ENCODE peak calls at places on chromosomes 1 and 21, in nine cellular contexts. One of them, this sample, is unnamed.

GRCh38 chr1:94743866-94744265 is 76.3 kb upstream of the SLC44A3 start:
- DNase-seq in midbrain: peak; percentile 15
- DNase-seq in activated CD4-positive, alpha-beta T cell treated with anti-CD3 and anti-CD28 coated beads, Interleukin-2, amount 50 U/mL, for 1 hour: no peak
- DNase-seq in PC-9: no peak
- DNase-seq in B cell: no peak
- DNase-seq in GM19239: no peak
- DNase-seq in heart left ventricle: no peak
- DNase-seq in GM06990: no peak
- DNase-seq in CD4-positive, alpha-beta T cell: no peak
- DNase-seq in this sample: no peak

GRCh38 chr1:232628335-232629214 is 1.4 kb downstream of the SIPA1L2 start:
- DNase-seq in GM19239: no peak
- DNase-seq in midbrain: peak; percentile 73
- DNase-seq in CD4-positive, alpha-beta T cell: no peak
- DNase-seq in activated CD4-positive, alpha-beta T cell treated with anti-CD3 and anti-CD28 coated beads, Interleukin-2, amount 50 U/mL, for 1 hour: no peak
- DNase-seq in B cell: no peak
- DNase-seq in GM06990: no peak
- DNase-seq in heart left ventricle: no peak
- DNase-seq in PC-9: no peak
- DNase-seq in this sample: no peak

GRCh38 chr1:93629101-93630059 is 52.3 kb downstream of the BCAR3 start:
- DNase-seq in heart left ventricle: peak; percentile 49
- DNase-seq in CD4-positive, alpha-beta T cell: no peak
- DNase-seq in midbrain: peak; percentile 81
- DNase-seq in PC-9: peak; percentile 44
- DNase-seq in B cell: peak; percentile 61
- DNase-seq in GM06990: peak; percentile 41
- DNase-seq in GM19239: peak; percentile 48
- DNase-seq in activated CD4-positive, alpha-beta T cell treated with anti-CD3 and anti-CD28 coated beads, Interleukin-2, amount 50 U/mL, for 1 hour: peak; percentile 29
- DNase-seq in this sample: no peak

GRCh38 chr1:53860967-53861411 is 22.9 kb upstream of the NDC1 start:
- DNase-seq in GM19239: peak; percentile 50
- DNase-seq in B cell: peak; percentile 53
- DNase-seq in GM06990: no peak
- DNase-seq in CD4-positive, alpha-beta T cell: peak; percentile 43
- DNase-seq in activated CD4-positive, alpha-beta T cell treated with anti-CD3 and anti-CD28 coated beads, Interleukin-2, amount 50 U/mL, for 1 hour: peak; percentile 31
- DNase-seq in heart left ventricle: peak; percentile 27
- DNase-seq in midbrain: peak; percentile 23
- DNase-seq in PC-9: peak; percentile 47
- DNase-seq in this sample: no peak

GRCh38 chr1:18967066-18967690 is 10.7 kb upstream of the IFFO2 start:
- DNase-seq in GM06990: no peak
- DNase-seq in midbrain: no peak
- DNase-seq in PC-9: no peak
- DNase-seq in B cell: no peak
- DNase-seq in GM19239: no peak
- DNase-seq in activated CD4-positive, alpha-beta T cell treated with anti-CD3 and anti-CD28 coated beads, Interleukin-2, amount 50 U/mL, for 1 hour: no peak
- DNase-seq in CD4-positive, alpha-beta T cell: no peak
- DNase-seq in heart left ventricle: no peak
- DNase-seq in this sample: no peak

GRCh38 chr1:158810311-158810710 is 20.8 kb upstream of the MNDA start:
- DNase-seq in activated CD4-positive, alpha-beta T cell treated with anti-CD3 and anti-CD28 coated beads, Interleukin-2, amount 50 U/mL, for 1 hour: no peak
- DNase-seq in heart left ventricle: no peak
- DNase-seq in CD4-positive, alpha-beta T cell: no peak
- DNase-seq in B cell: no peak
- DNase-seq in midbrain: no peak
- DNase-seq in PC-9: no peak
- DNase-seq in GM06990: no peak
- DNase-seq in GM19239: no peak
- DNase-seq in this sample: no peak

GRCh38 chr1:199089393-199090122 is 450.7 kb downstream of the PTPRC start:
- DNase-seq in midbrain: no peak
- DNase-seq in PC-9: no peak
- DNase-seq in GM06990: peak; percentile 51
- DNase-seq in CD4-positive, alpha-beta T cell: no peak
- DNase-seq in activated CD4-positive, alpha-beta T cell treated with anti-CD3 and anti-CD28 coated beads, Interleukin-2, amount 50 U/mL, for 1 hour: no peak
- DNase-seq in B cell: peak; percentile 79
- DNase-seq in GM19239: peak; percentile 28
- DNase-seq in heart left ventricle: no peak
- DNase-seq in this sample: no peak

GRCh38 chr21:37909936-37910335 is 6.3 kb downstream of the KCNJ6 start:
- DNase-seq in activated CD4-positive, alpha-beta T cell treated with anti-CD3 and anti-CD28 coated beads, Interleukin-2, amount 50 U/mL, for 1 hour: no peak
- DNase-seq in midbrain: no peak
- DNase-seq in GM06990: no peak
- DNase-seq in heart left ventricle: no peak
- DNase-seq in B cell: no peak
- DNase-seq in PC-9: no peak
- DNase-seq in CD4-positive, alpha-beta T cell: no peak
- DNase-seq in GM19239: no peak
- DNase-seq in this sample: no peak

GRCh38 chr1:82284213-82284612 is 483.5 kb downstream of the ADGRL2 start:
- DNase-seq in B cell: no peak
- DNase-seq in heart left ventricle: no peak
- DNase-seq in GM06990: no peak
- DNase-seq in midbrain: no peak
- DNase-seq in CD4-positive, alpha-beta T cell: no peak
- DNase-seq in activated CD4-positive, alpha-beta T cell treated with anti-CD3 and anti-CD28 coated beads, Interleukin-2, amount 50 U/mL, for 1 hour: no peak
- DNase-seq in PC-9: no peak
- DNase-seq in GM19239: no peak
- DNase-seq in this sample: no peak

GRCh38 chr1:154863702-154864174 is 6.3 kb downstream of the KCNN3 start:
- DNase-seq in CD4-positive, alpha-beta T cell: no peak
- DNase-seq in activated CD4-positive, alpha-beta T cell treated with anti-CD3 and anti-CD28 coated beads, Interleukin-2, amount 50 U/mL, for 1 hour: peak; percentile 34
- DNase-seq in heart left ventricle: no peak
- DNase-seq in PC-9: peak; percentile 15
- DNase-seq in GM06990: peak; percentile 86
- DNase-seq in B cell: no peak
- DNase-seq in GM19239: no peak
- DNase-seq in midbrain: no peak
- DNase-seq in this sample: no peak

GRCh38 chr1:228098323-228098931 is 4.7 kb downstream of the C1orf35 start:
- DNase-seq in B cell: no peak
- DNase-seq in midbrain: no peak
- DNase-seq in GM19239: no peak
- DNase-seq in PC-9: no peak
- DNase-seq in CD4-positive, alpha-beta T cell: no peak
- DNase-seq in GM06990: no peak
- DNase-seq in heart left ventricle: peak; percentile 15
- DNase-seq in activated CD4-positive, alpha-beta T cell treated with anti-CD3 and anti-CD28 coated beads, Interleukin-2, amount 50 U/mL, for 1 hour: no peak
- DNase-seq in this sample: no peak

GRCh38 chr1:86868477-86868876 is 45.4 kb downstream of the SELENOF start:
- DNase-seq in B cell: no peak
- DNase-seq in activated CD4-positive, alpha-beta T cell treated with anti-CD3 and anti-CD28 coated beads, Interleukin-2, amount 50 U/mL, for 1 hour: no peak
- DNase-seq in midbrain: no peak
- DNase-seq in GM06990: no peak
- DNase-seq in GM19239: no peak
- DNase-seq in CD4-positive, alpha-beta T cell: no peak
- DNase-seq in heart left ventricle: no peak
- DNase-seq in PC-9: no peak
- DNase-seq in this sample: no peak

GRCh38 chr1:58855351-58856165 is 71.7 kb upstream of the JUN start:
- DNase-seq in GM06990: no peak
- DNase-seq in B cell: no peak
- DNase-seq in activated CD4-positive, alpha-beta T cell treated with anti-CD3 and anti-CD28 coated beads, Interleukin-2, amount 50 U/mL, for 1 hour: no peak
- DNase-seq in midbrain: no peak
- DNase-seq in heart left ventricle: no peak
- DNase-seq in CD4-positive, alpha-beta T cell: no peak
- DNase-seq in GM19239: no peak
- DNase-seq in PC-9: no peak
- DNase-seq in this sample: no peak